ENCODE peak calls at places on chromosome 10, in eight cellular contexts. V is GM12878, F is tibial nerve, M is tibial artery, L is brain microvascular endothelial cell, Y is IMR-90, A is upper lobe of left lung, E is dorsolateral prefrontal cortex. Z is an unnamed sample.

GRCh38 chr10:89518876-89519842 is 16.2 kb downstream of the SLC16A12 start:
- DNase-seq in Y (peak; percentile 46), A (no peak), E (no peak), L (peak; percentile 91), V (no peak), M (peak; percentile 55), F (no peak), Z (no peak)

GRCh38 chr10:131175891-131176290 is 135.6 kb downstream of the TCERG1L start:
- DNase-seq in L (no peak), F (no peak), A (no peak), M (no peak), V (no peak), E (no peak), Y (no peak), Z (no peak)

GRCh38 chr10:114504769-114505579 is 100.7 kb upstream of the AFAP1L2 start:
- DNase-seq in V (no peak), L (peak; percentile 76), A (no peak), E (no peak), Y (peak; percentile 91), F (no peak), M (peak; percentile 78), Z (peak; percentile 79)

GRCh38 chr10:116104210-116104932 is 168.6 kb downstream of the GFRA1 start:
- DNase-seq in E (no peak), L (no peak), M (no peak), V (no peak), Y (no peak), F (no peak), A (no peak), Z (no peak)

GRCh38 chr10:119020627-119020946 is 8.9 kb upstream of the NANOS1 start:
- DNase-seq in V (no peak), L (no peak), F (no peak), M (no peak), A (no peak), Y (peak; percentile 24), E (no peak), Z (no peak)

GRCh38 chr10:132704008-132704814 is 81.7 kb downstream of the NKX6-2 start:
- DNase-seq in E (no peak), Y (no peak), L (no peak), M (peak; percentile 11), F (no peak), V (no peak), A (peak; percentile 48), Z (no peak)

GRCh38 chr10:124414077-124414476 is 4.6 kb downstream of the OAT start:
- DNase-seq in F (no peak), L (no peak), V (no peak), M (no peak), A (no peak), Y (peak; percentile 30), E (no peak), Z (no peak)

GRCh38 chr10:70558871-70559810 is 43.4 kb downstream of the PRF1 start:
- DNase-seq in L (peak; percentile 53), Y (peak; percentile 34), M (no peak), F (no peak), A (peak; percentile 89), E (peak; percentile 41), V (no peak), Z (peak; percentile 18)

GRCh38 chr10:78559514-78560392 is 509.0 kb upstream of the ZMIZ1 start:
- DNase-seq in Y (no peak), E (no peak), L (no peak), A (no peak), V (no peak), M (no peak), F (no peak), Z (no peak)

GRCh38 chr10:7410800-7411670 is at the start of gene SFMBT2:
- DNase-seq in A (peak; percentile 93), L (peak; percentile 9), Y (peak; percentile 49), F (no peak), E (peak; percentile 40), M (peak; percentile 50), V (no peak), Z (peak; percentile 10)

GRCh38 chr10:30591249-30591670 is 38.3 kb downstream of the LYZL2 start:
- DNase-seq in M (no peak), Y (peak; percentile 53), F (no peak), E (no peak), L (peak; percentile 32), V (no peak), A (no peak), Z (peak; percentile 10)

GRCh38 chr10:104146871-104147270 is 24.9 kb downstream of the SFR1 start:
- DNase-seq in M (no peak), V (no peak), L (no peak), E (peak; percentile 51), A (no peak), F (no peak), Y (no peak), Z (no peak)

GRCh38 chr10:6498771-6499170 is 81.3 kb downstream of the PRKCQ start:
- DNase-seq in M (no peak), Y (no peak), A (no peak), E (no peak), V (no peak), L (no peak), F (no peak), Z (no peak)

DNA sequence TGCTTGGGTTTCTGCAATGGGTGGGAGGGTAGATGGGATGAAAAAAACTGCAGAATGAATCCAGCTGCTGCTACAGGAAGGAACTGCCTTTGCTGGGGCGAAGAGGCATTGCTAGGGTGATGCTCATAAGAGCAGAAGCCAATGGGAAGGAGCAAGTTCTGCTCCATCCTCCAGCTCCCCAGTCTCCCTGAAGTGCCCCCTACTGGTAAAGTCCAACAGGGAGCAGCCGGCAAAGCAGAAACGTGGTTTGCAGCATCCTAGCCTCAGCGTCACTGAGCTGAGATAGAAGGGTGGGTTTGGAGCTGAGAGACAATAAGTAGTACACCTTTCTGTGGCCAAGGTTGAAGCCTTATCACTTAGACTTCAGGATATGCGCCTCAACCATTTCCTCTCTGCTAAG is 220.5 kb downstream of the CCSER2 start:
- DNase-seq in L (no peak), M (no peak), E (no peak), F (no peak), Y (no peak), A (no peak), V (no peak), Z (no peak)
- TF ChIP-seq CTCF in L (peak; percentile 50), M (no peak), E (no peak), F (no peak), Y (peak; percentile 32), A (no peak), V (peak; percentile 23), Z (no peak)

GRCh38 chr10:125482108-125482507 is 200.9 kb downstream of the TEX36 start:
- DNase-seq in M (no peak), F (no peak), E (no peak), L (no peak), V (no peak), A (no peak), Y (no peak), Z (no peak)
- H3K27ac ChIP-seq in M (no peak overlapping the region), F (no peak overlapping the region), E (no peak overlapping the region), L (no peak overlapping the region), V (no peak overlapping the region), A (no peak overlapping the region), Y (no peak overlapping the region), Z (no peak overlapping the region)

GRCh38 chr10:59877191-59877671 is 29.1 kb downstream of the CCDC6 start:
- DNase-seq in L (peak; percentile 77), F (no peak), Y (peak; percentile 78), M (no peak), V (no peak), E (no peak), A (no peak), Z (peak; percentile 39)
- H3K4me3 ChIP-seq in L (no peak overlapping the region), F (no peak overlapping the region), Y (no peak overlapping the region), M (no peak overlapping the region), V (no peak overlapping the region), E (no peak overlapping the region), A (no peak overlapping the region), Z (no peak overlapping the region)

GRCh38 chr10:108911814-108912541 is 1011.3 kb downstream of the XPNPEP1 start:
- DNase-seq in A (peak; percentile 80), L (no peak), F (peak; percentile 33), E (peak; percentile 37), V (no peak), M (no peak), Y (peak; percentile 51), Z (peak; percentile 33)
- TF ChIP-seq CTCF in A (no peak), L (peak; percentile 80), F (peak; percentile 51), E (peak; percentile 52), V (no peak), M (no peak), Y (peak; percentile 57), Z (peak; percentile 75)

GRCh38 chr10:49115015-49115795 is at the start of gene VSTM4:
- DNase-seq in A (peak; percentile 92), E (no peak), L (peak; percentile 45), F (no peak), Y (peak; percentile 59), M (no peak), V (no peak), Z (peak; percentile 15)

GRCh38 chr10:49113741-49114141 is 1.6 kb downstream of the VSTM4 start:
- DNase-seq in A (no peak), L (no peak), F (no peak), Y (peak; percentile 47), E (no peak), M (no peak), V (no peak), Z (no peak)

GRCh38 chr10:49115796-49116508 is 630 bp upstream of the VSTM4 start:
- DNase-seq in Y (no peak), F (no peak), M (no peak), A (no peak), L (no peak), E (no peak), V (no peak), Z (no peak)

GRCh38 chr10:49112851-49113250 is 2.5 kb downstream of the VSTM4 start:
- DNase-seq in E (no peak), Y (no peak), A (no peak), L (no peak), V (no peak), M (no peak), F (no peak), Z (no peak)

DNA sequence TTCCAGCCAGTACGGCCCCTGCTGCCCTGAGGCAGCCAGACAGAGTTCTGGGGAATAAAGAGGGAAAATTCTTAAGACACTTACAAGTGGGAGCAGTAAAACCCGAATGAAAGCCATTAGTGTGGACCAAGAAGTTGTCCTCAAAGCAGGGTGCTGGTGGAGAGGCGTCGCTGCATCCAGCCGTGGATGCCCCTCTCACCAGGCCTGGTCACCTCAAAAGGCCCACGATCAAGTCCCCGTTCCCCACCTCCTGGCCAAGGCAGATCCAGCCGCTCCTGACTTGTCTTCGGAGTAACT is 656 bp downstream of the VSTM4 start:
- DNase-seq in A (no peak), L (no peak), M (no peak), F (no peak), E (no peak), V (no peak), Y (no peak), Z (no peak)
- H3K27ac ChIP-seq in A (peak overlapping the region; percentile 76), L (peak overlapping the region; percentile 43), M (peak overlapping the region; percentile 90), F (peak overlapping the region; percentile 71), E (peak overlapping the region; percentile 43), V (no peak overlapping the region), Y (peak overlapping the region; percentile 86), Z (peak overlapping the region; percentile 47)

Z was measured in AG04450.